ENCODE peak calls at places on chromosomes 5 and 9, in ten cellular contexts. One of them, this sample, is unnamed.

GRCh38 chr5:57327934-57328333 is 154.1 kb downstream of the GPBP1 start:
- DNase-seq in heart left ventricle: no peak
- DNase-seq in H9: no peak
- DNase-seq in NB4: no peak
- DNase-seq in pancreas: no peak
- DNase-seq in heart right ventricle: no peak
- DNase-seq in GM20000: no peak
- DNase-seq in sigmoid colon: no peak
- DNase-seq in glutamatergic neuron: no peak
- DNase-seq in chondrocyte: no peak
- DNase-seq in this sample: no peak

GRCh38 chr5:117533792-117534191 is 959.2 kb upstream of the SEMA6A start:
- DNase-seq in glutamatergic neuron: no peak
- DNase-seq in H9: no peak
- DNase-seq in pancreas: no peak
- DNase-seq in NB4: no peak
- DNase-seq in heart left ventricle: no peak
- DNase-seq in GM20000: no peak
- DNase-seq in chondrocyte: no peak
- DNase-seq in sigmoid colon: no peak
- DNase-seq in heart right ventricle: no peak
- DNase-seq in this sample: no peak

GRCh38 chr9:110835404-110835803 is 166.8 kb downstream of the MUSK start:
- DNase-seq in heart right ventricle: no peak
- DNase-seq in H9: no peak
- DNase-seq in chondrocyte: no peak
- DNase-seq in sigmoid colon: no peak
- DNase-seq in pancreas: no peak
- DNase-seq in heart left ventricle: no peak
- DNase-seq in NB4: no peak
- DNase-seq in glutamatergic neuron: no peak
- DNase-seq in GM20000: no peak
- DNase-seq in this sample: no peak

GRCh38 chr5:120631611-120632010 is 167.5 kb downstream of the PRR16 start:
- DNase-seq in sigmoid colon: no peak
- DNase-seq in chondrocyte: no peak
- DNase-seq in heart right ventricle: no peak
- DNase-seq in glutamatergic neuron: no peak
- DNase-seq in heart left ventricle: no peak
- DNase-seq in GM20000: no peak
- DNase-seq in pancreas: no peak
- DNase-seq in H9: no peak
- DNase-seq in NB4: no peak
- DNase-seq in this sample: no peak

GRCh38 chr9:21970800-21971620 is 23.2 kb downstream of the CDKN2A start:
- DNase-seq in heart left ventricle: no peak
- DNase-seq in sigmoid colon: no peak
- DNase-seq in pancreas: peak; percentile 49
- DNase-seq in chondrocyte: no peak
- DNase-seq in glutamatergic neuron: peak; percentile 24
- DNase-seq in heart right ventricle: no peak
- DNase-seq in NB4: no peak
- DNase-seq in H9: peak; percentile 40
- DNase-seq in GM20000: no peak
- DNase-seq in this sample: no peak

GRCh38 chr5:87169300-87169991 is 98.2 kb upstream of the RASA1 start:
- DNase-seq in heart left ventricle: no peak
- DNase-seq in chondrocyte: no peak
- DNase-seq in H9: no peak
- DNase-seq in GM20000: no peak
- DNase-seq in NB4: no peak
- DNase-seq in sigmoid colon: no peak
- DNase-seq in pancreas: no peak
- DNase-seq in heart right ventricle: no peak
- DNase-seq in glutamatergic neuron: no peak
- DNase-seq in this sample: no peak

GRCh38 chr5:140113180-140113698 is 670 bp upstream of the PURA start:
- DNase-seq in H9: peak; percentile 72
- DNase-seq in chondrocyte: no peak
- DNase-seq in NB4: no peak
- DNase-seq in heart right ventricle: peak; percentile 30
- DNase-seq in glutamatergic neuron: peak; percentile 55
- DNase-seq in heart left ventricle: peak; percentile 21
- DNase-seq in sigmoid colon: peak; percentile 72
- DNase-seq in GM20000: no peak
- DNase-seq in pancreas: peak; percentile 77
- DNase-seq in this sample: peak; percentile 70

GRCh38 chr9:120710110-120710981 is 3.9 kb downstream of the MEGF9 start:
- DNase-seq in H9: no peak
- DNase-seq in chondrocyte: no peak
- DNase-seq in NB4: peak; percentile 61
- DNase-seq in sigmoid colon: no peak
- DNase-seq in pancreas: no peak
- DNase-seq in glutamatergic neuron: no peak
- DNase-seq in heart right ventricle: no peak
- DNase-seq in GM20000: no peak
- DNase-seq in heart left ventricle: no peak
- DNase-seq in this sample: no peak

GRCh38 chr5:16741007-16741406 is 124.2 kb upstream of the RETREG1 start:
- DNase-seq in glutamatergic neuron: no peak
- DNase-seq in pancreas: no peak
- DNase-seq in heart right ventricle: no peak
- DNase-seq in sigmoid colon: no peak
- DNase-seq in GM20000: no peak
- DNase-seq in chondrocyte: no peak
- DNase-seq in H9: peak; percentile 52
- DNase-seq in NB4: no peak
- DNase-seq in heart left ventricle: no peak
- DNase-seq in this sample: no peak

GRCh38 chr9:101580076-101580475 is 14.7 kb downstream of the PPP3R2 start:
- DNase-seq in pancreas: peak; percentile 25
- DNase-seq in H9: no peak
- DNase-seq in sigmoid colon: no peak
- DNase-seq in chondrocyte: no peak
- DNase-seq in glutamatergic neuron: no peak
- DNase-seq in heart right ventricle: no peak
- DNase-seq in NB4: peak; percentile 53
- DNase-seq in GM20000: no peak
- DNase-seq in heart left ventricle: no peak
- DNase-seq in this sample: no peak

GRCh38 chr5:33364406-33364805 is 76.4 kb upstream of the TARS1 start:
- DNase-seq in sigmoid colon: no peak
- DNase-seq in heart right ventricle: no peak
- DNase-seq in chondrocyte: no peak
- DNase-seq in glutamatergic neuron: no peak
- DNase-seq in heart left ventricle: no peak
- DNase-seq in GM20000: no peak
- DNase-seq in H9: no peak
- DNase-seq in NB4: no peak
- DNase-seq in pancreas: no peak
- DNase-seq in this sample: no peak

DNA sequence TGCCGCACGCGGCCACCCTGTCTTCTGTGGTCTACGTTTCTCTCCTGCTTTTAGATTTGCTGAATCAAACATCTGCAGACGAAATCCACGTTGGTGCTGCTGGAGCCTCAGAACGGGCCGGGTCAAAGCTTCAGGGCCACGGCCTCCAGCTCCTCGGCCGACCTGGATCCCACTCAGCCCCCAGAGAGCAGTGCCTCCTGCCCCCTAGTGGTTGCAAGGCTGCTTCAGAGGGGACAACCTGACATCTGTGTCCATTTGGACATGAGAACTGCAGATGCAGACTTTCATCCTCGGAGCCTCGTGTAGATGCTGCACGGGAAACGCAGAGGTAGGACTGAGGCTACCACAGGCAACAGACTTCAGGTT is 23.0 kb upstream of the SLC6A3 start:
- DNase-seq in heart left ventricle: no peak
- DNase-seq in sigmoid colon: no peak
- DNase-seq in H9: peak; percentile 73
- DNase-seq in GM20000: no peak
- DNase-seq in chondrocyte: no peak
- DNase-seq in pancreas: no peak
- DNase-seq in heart right ventricle: no peak
- DNase-seq in NB4: no peak
- DNase-seq in glutamatergic neuron: peak; percentile 82
- DNase-seq in this sample: no peak
- TF ChIP-seq CTCF in heart left ventricle: peak; percentile 45
- TF ChIP-seq CTCF in sigmoid colon: no peak
- TF ChIP-seq CTCF in H9: peak; percentile 85
- TF ChIP-seq CTCF in GM20000: peak; percentile 6
- TF ChIP-seq CTCF in chondrocyte: peak; percentile 72
- TF ChIP-seq CTCF in pancreas: peak; percentile 24
- TF ChIP-seq CTCF in heart right ventricle: peak; percentile 58
- TF ChIP-seq CTCF in NB4: peak; percentile 43
- TF ChIP-seq CTCF in glutamatergic neuron: peak; percentile 90
- TF ChIP-seq CTCF in this sample: peak; percentile 77

DNA sequence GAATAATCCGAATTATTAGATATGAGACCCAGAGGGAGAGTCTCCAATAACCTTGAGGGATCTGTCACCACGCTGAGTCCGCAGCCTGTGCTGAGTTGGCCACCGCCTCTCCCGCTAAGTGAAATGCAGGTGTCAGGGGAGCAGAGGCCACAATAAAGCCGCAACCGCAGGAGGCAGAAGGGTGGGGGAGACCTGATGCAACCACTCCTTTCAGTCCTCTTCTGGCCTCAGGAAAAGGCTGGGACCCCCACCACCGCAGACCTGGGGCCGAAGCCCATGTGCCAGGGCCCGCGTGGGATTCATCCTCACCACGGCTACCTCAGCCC is 562 bp downstream of the MAP1B start:
- DNase-seq in NB4: peak; percentile 63
- DNase-seq in heart right ventricle: no peak
- DNase-seq in chondrocyte: no peak
- DNase-seq in glutamatergic neuron: no peak
- DNase-seq in sigmoid colon: no peak
- DNase-seq in GM20000: peak; percentile 64
- DNase-seq in H9: no peak
- DNase-seq in heart left ventricle: peak; percentile 13
- DNase-seq in pancreas: peak; percentile 50
- DNase-seq in this sample: no peak
- TF ChIP-seq CTCF in NB4: no peak
- TF ChIP-seq CTCF in heart right ventricle: no peak
- TF ChIP-seq CTCF in chondrocyte: no peak
- TF ChIP-seq CTCF in glutamatergic neuron: no peak
- TF ChIP-seq CTCF in sigmoid colon: no peak
- TF ChIP-seq CTCF in GM20000: no peak
- TF ChIP-seq CTCF in H9: no peak
- TF ChIP-seq CTCF in heart left ventricle: no peak
- TF ChIP-seq CTCF in pancreas: no peak
- TF ChIP-seq CTCF in this sample: no peak

GRCh38 chr5:74624009-74624408 is 16.5 kb downstream of the ENC1 start:
- DNase-seq in H9: no peak
- DNase-seq in chondrocyte: no peak
- DNase-seq in NB4: no peak
- DNase-seq in pancreas: no peak
- DNase-seq in sigmoid colon: no peak
- DNase-seq in heart right ventricle: no peak
- DNase-seq in GM20000: no peak
- DNase-seq in glutamatergic neuron: no peak
- DNase-seq in heart left ventricle: no peak
- DNase-seq in this sample: no peak

GRCh38 chr5:74624931-74625505 is 15.5 kb downstream of the ENC1 start:
- DNase-seq in heart right ventricle: no peak
- DNase-seq in chondrocyte: no peak
- DNase-seq in glutamatergic neuron: no peak
- DNase-seq in H9: no peak
- DNase-seq in NB4: no peak
- DNase-seq in GM20000: no peak
- DNase-seq in sigmoid colon: no peak
- DNase-seq in pancreas: no peak
- DNase-seq in heart left ventricle: no peak
- DNase-seq in this sample: no peak

GRCh38 chr5:74626386-74627222 is 13.9 kb downstream of the ENC1 start:
- DNase-seq in chondrocyte: no peak
- DNase-seq in H9: no peak
- DNase-seq in GM20000: no peak
- DNase-seq in heart left ventricle: no peak
- DNase-seq in sigmoid colon: no peak
- DNase-seq in pancreas: no peak
- DNase-seq in heart right ventricle: no peak
- DNase-seq in glutamatergic neuron: no peak
- DNase-seq in NB4: no peak
- DNase-seq in this sample: no peak

GRCh38 chr5:74624501-74624900 is 16.0 kb downstream of the ENC1 start:
- DNase-seq in GM20000: no peak
- DNase-seq in sigmoid colon: no peak
- DNase-seq in NB4: no peak
- DNase-seq in glutamatergic neuron: no peak
- DNase-seq in heart right ventricle: no peak
- DNase-seq in pancreas: no peak
- DNase-seq in chondrocyte: no peak
- DNase-seq in heart left ventricle: no peak
- DNase-seq in H9: no peak
- DNase-seq in this sample: no peak

DNA sequence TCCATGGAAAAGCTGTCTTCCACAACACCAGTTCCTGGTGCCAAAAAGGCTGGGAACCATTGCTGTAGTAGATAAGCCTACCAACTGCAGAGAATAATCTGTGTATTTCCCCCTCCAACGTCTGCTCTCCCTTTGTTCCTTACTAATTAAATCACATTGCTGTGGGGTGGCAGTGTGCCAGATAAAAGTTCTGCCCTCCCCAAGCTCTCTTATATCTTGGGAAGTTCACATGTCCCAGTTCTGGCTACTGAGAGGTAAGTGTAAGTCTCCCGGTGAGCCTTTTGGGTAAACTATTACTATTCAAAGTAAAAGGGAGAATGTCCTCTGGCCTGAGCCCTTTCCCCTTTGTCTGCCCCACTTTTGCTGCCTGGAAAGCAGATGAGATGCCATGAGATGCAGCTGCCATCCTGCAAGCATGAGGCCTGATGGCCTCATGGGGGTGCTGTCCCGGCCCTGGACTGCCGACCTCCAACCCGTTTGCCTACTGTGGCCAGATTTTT is 14.7 kb downstream of the ENC1 start:
- DNase-seq in sigmoid colon: no peak
- DNase-seq in NB4: no peak
- DNase-seq in GM20000: no peak
- DNase-seq in chondrocyte: no peak
- DNase-seq in pancreas: no peak
- DNase-seq in heart right ventricle: no peak
- DNase-seq in H9: peak; percentile 45
- DNase-seq in heart left ventricle: no peak
- DNase-seq in glutamatergic neuron: no peak
- DNase-seq in this sample: no peak
- TF ChIP-seq CTCF in sigmoid colon: no peak
- TF ChIP-seq CTCF in NB4: peak; percentile 25
- TF ChIP-seq CTCF in GM20000: no peak
- TF ChIP-seq CTCF in chondrocyte: peak; percentile 31
- TF ChIP-seq CTCF in pancreas: no peak
- TF ChIP-seq CTCF in heart right ventricle: peak; percentile 16
- TF ChIP-seq CTCF in H9: peak; percentile 68
- TF ChIP-seq CTCF in heart left ventricle: no peak
- TF ChIP-seq CTCF in glutamatergic neuron: no peak
- TF ChIP-seq CTCF in this sample: peak; percentile 63

DNA sequence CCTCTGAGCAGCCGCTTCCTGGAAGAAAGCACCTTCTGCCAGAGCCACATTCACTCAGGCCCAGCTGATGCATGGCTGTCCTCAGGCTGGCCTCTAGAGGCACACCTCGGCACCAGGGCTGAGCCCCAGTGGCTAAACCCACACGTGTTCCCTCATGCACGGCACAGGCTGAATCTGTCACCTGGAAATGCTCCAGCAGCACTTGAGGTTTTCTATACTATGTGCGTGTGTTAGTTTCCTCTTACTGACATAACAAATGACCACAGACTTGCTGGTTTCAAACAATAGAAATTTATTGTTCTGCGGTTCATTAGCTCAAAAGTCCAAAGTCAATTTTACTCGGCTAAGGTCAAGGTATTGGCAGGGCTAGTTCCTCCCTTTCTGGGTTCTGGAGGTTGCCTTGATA is 141.4 kb downstream of the LRRC70 start:
- DNase-seq in glutamatergic neuron: peak; percentile 61
- DNase-seq in chondrocyte: no peak
- DNase-seq in sigmoid colon: no peak
- DNase-seq in heart left ventricle: no peak
- DNase-seq in GM20000: peak; percentile 37
- DNase-seq in heart right ventricle: no peak
- DNase-seq in H9: peak; percentile 76
- DNase-seq in NB4: peak; percentile 17
- DNase-seq in pancreas: no peak
- DNase-seq in this sample: peak; percentile 71
- TF ChIP-seq CTCF in glutamatergic neuron: peak; percentile 26
- TF ChIP-seq CTCF in chondrocyte: peak; percentile 31
- TF ChIP-seq CTCF in sigmoid colon: no peak
- TF ChIP-seq CTCF in heart left ventricle: no peak
- TF ChIP-seq CTCF in GM20000: no peak
- TF ChIP-seq CTCF in heart right ventricle: peak; percentile 17
- TF ChIP-seq CTCF in H9: peak; percentile 59
- TF ChIP-seq CTCF in NB4: peak; percentile 18
- TF ChIP-seq CTCF in pancreas: no peak
- TF ChIP-seq CTCF in this sample: peak; percentile 60